ENCODE peak calls at places on chromosome 7, in ten cellular contexts. One of them, this sample, is unnamed.

GRCh38 chr7:149855368-149856305 is 17.5 kb downstream of the ZNF862 start:
- DNase-seq in AG09309: peak
- DNase-seq in activated naive CD8-positive, alpha-beta T cell treated with anti-CD3 and anti-CD28 coated beads, Interleukin-2, amount 50 U/mL, for 24 hours: no peak
- DNase-seq in H7: peak
- DNase-seq in stimulated activated CD8-positive, alpha-beta memory T cell treated with anti-CD3 and anti-CD28 coated beads, Interleukin-15, amount 100 ng/mL, for 48 hours: no peak
- DNase-seq in neural crest cell: no peak
- DNase-seq in activated T-cell treated with anti-CD3 and anti-CD28 coated beads, Interleukin-2, amount 50 U/mL, for 48 hours: no peak
- DNase-seq in tibial artery: no peak
- DNase-seq in small intestine: no peak
- DNase-seq in mesendoderm: peak
- DNase-seq in this sample: no peak

GRCh38 chr7:123929620-123930019 is 4.6 kb downstream of the SPAM1 start:
- DNase-seq in H7: peak
- DNase-seq in tibial artery: no peak
- DNase-seq in activated T-cell treated with anti-CD3 and anti-CD28 coated beads, Interleukin-2, amount 50 U/mL, for 48 hours: no peak
- DNase-seq in AG09309: no peak
- DNase-seq in small intestine: no peak
- DNase-seq in stimulated activated CD8-positive, alpha-beta memory T cell treated with anti-CD3 and anti-CD28 coated beads, Interleukin-15, amount 100 ng/mL, for 48 hours: no peak
- DNase-seq in activated naive CD8-positive, alpha-beta T cell treated with anti-CD3 and anti-CD28 coated beads, Interleukin-2, amount 50 U/mL, for 24 hours: no peak
- DNase-seq in mesendoderm: peak
- DNase-seq in neural crest cell: no peak
- DNase-seq in this sample: no peak

GRCh38 chr7:98559958-98560357 is 57.1 kb upstream of the NPTX2 start:
- DNase-seq in AG09309: no peak
- DNase-seq in neural crest cell: no peak
- DNase-seq in small intestine: no peak
- DNase-seq in mesendoderm: peak
- DNase-seq in activated naive CD8-positive, alpha-beta T cell treated with anti-CD3 and anti-CD28 coated beads, Interleukin-2, amount 50 U/mL, for 24 hours: no peak
- DNase-seq in H7: peak
- DNase-seq in tibial artery: no peak
- DNase-seq in stimulated activated CD8-positive, alpha-beta memory T cell treated with anti-CD3 and anti-CD28 coated beads, Interleukin-15, amount 100 ng/mL, for 48 hours: no peak
- DNase-seq in activated T-cell treated with anti-CD3 and anti-CD28 coated beads, Interleukin-2, amount 50 U/mL, for 48 hours: no peak
- DNase-seq in this sample: no peak

GRCh38 chr7:129644634-129645230 is 33.2 kb downstream of the NRF1 start:
- DNase-seq in activated T-cell treated with anti-CD3 and anti-CD28 coated beads, Interleukin-2, amount 50 U/mL, for 48 hours: no peak
- DNase-seq in H7: no peak
- DNase-seq in small intestine: peak
- DNase-seq in stimulated activated CD8-positive, alpha-beta memory T cell treated with anti-CD3 and anti-CD28 coated beads, Interleukin-15, amount 100 ng/mL, for 48 hours: no peak
- DNase-seq in AG09309: no peak
- DNase-seq in mesendoderm: no peak
- DNase-seq in activated naive CD8-positive, alpha-beta T cell treated with anti-CD3 and anti-CD28 coated beads, Interleukin-2, amount 50 U/mL, for 24 hours: no peak
- DNase-seq in tibial artery: no peak
- DNase-seq in neural crest cell: no peak
- DNase-seq in this sample: no peak

GRCh38 chr7:129875745-129876411 is 76.9 kb downstream of the UBE2H start:
- DNase-seq in stimulated activated CD8-positive, alpha-beta memory T cell treated with anti-CD3 and anti-CD28 coated beads, Interleukin-15, amount 100 ng/mL, for 48 hours: no peak
- DNase-seq in activated naive CD8-positive, alpha-beta T cell treated with anti-CD3 and anti-CD28 coated beads, Interleukin-2, amount 50 U/mL, for 24 hours: no peak
- DNase-seq in activated T-cell treated with anti-CD3 and anti-CD28 coated beads, Interleukin-2, amount 50 U/mL, for 48 hours: no peak
- DNase-seq in tibial artery: no peak
- DNase-seq in mesendoderm: peak
- DNase-seq in neural crest cell: no peak
- DNase-seq in H7: no peak
- DNase-seq in small intestine: no peak
- DNase-seq in AG09309: no peak
- DNase-seq in this sample: no peak

GRCh38 chr7:143408686-143409551 is at the start of gene EPHA1:
- DNase-seq in small intestine: peak
- DNase-seq in activated naive CD8-positive, alpha-beta T cell treated with anti-CD3 and anti-CD28 coated beads, Interleukin-2, amount 50 U/mL, for 24 hours: peak
- DNase-seq in AG09309: no peak
- DNase-seq in stimulated activated CD8-positive, alpha-beta memory T cell treated with anti-CD3 and anti-CD28 coated beads, Interleukin-15, amount 100 ng/mL, for 48 hours: peak
- DNase-seq in activated T-cell treated with anti-CD3 and anti-CD28 coated beads, Interleukin-2, amount 50 U/mL, for 48 hours: peak
- DNase-seq in tibial artery: no peak
- DNase-seq in mesendoderm: peak
- DNase-seq in neural crest cell: no peak
- DNase-seq in H7: peak
- DNase-seq in this sample: no peak

GRCh38 chr7:114988755-114989154 is 66.9 kb downstream of the MDFIC start:
- DNase-seq in activated naive CD8-positive, alpha-beta T cell treated with anti-CD3 and anti-CD28 coated beads, Interleukin-2, amount 50 U/mL, for 24 hours: no peak
- DNase-seq in small intestine: no peak
- DNase-seq in stimulated activated CD8-positive, alpha-beta memory T cell treated with anti-CD3 and anti-CD28 coated beads, Interleukin-15, amount 100 ng/mL, for 48 hours: no peak
- DNase-seq in AG09309: peak
- DNase-seq in H7: no peak
- DNase-seq in neural crest cell: no peak
- DNase-seq in mesendoderm: no peak
- DNase-seq in tibial artery: no peak
- DNase-seq in activated T-cell treated with anti-CD3 and anti-CD28 coated beads, Interleukin-2, amount 50 U/mL, for 48 hours: no peak
- DNase-seq in this sample: no peak

GRCh38 chr7:47361746-47362215 is 220.1 kb downstream of the TNS3 start:
- DNase-seq in tibial artery: no peak
- DNase-seq in small intestine: no peak
- DNase-seq in neural crest cell: no peak
- DNase-seq in AG09309: peak
- DNase-seq in mesendoderm: no peak
- DNase-seq in activated T-cell treated with anti-CD3 and anti-CD28 coated beads, Interleukin-2, amount 50 U/mL, for 48 hours: peak
- DNase-seq in H7: no peak
- DNase-seq in activated naive CD8-positive, alpha-beta T cell treated with anti-CD3 and anti-CD28 coated beads, Interleukin-2, amount 50 U/mL, for 24 hours: peak
- DNase-seq in stimulated activated CD8-positive, alpha-beta memory T cell treated with anti-CD3 and anti-CD28 coated beads, Interleukin-15, amount 100 ng/mL, for 48 hours: peak
- DNase-seq in this sample: peak

GRCh38 chr7:4612939-4613841 is 68.9 kb upstream of the FOXK1 start:
- DNase-seq in activated naive CD8-positive, alpha-beta T cell treated with anti-CD3 and anti-CD28 coated beads, Interleukin-2, amount 50 U/mL, for 24 hours: peak
- DNase-seq in tibial artery: no peak
- DNase-seq in stimulated activated CD8-positive, alpha-beta memory T cell treated with anti-CD3 and anti-CD28 coated beads, Interleukin-15, amount 100 ng/mL, for 48 hours: no peak
- DNase-seq in activated T-cell treated with anti-CD3 and anti-CD28 coated beads, Interleukin-2, amount 50 U/mL, for 48 hours: no peak
- DNase-seq in mesendoderm: peak
- DNase-seq in neural crest cell: no peak
- DNase-seq in AG09309: no peak
- DNase-seq in H7: peak
- DNase-seq in small intestine: no peak
- DNase-seq in this sample: no peak

GRCh38 chr7:73707045-73707631 is 12.3 kb downstream of the STX1A start:
- DNase-seq in tibial artery: no peak
- DNase-seq in neural crest cell: no peak
- DNase-seq in mesendoderm: no peak
- DNase-seq in activated naive CD8-positive, alpha-beta T cell treated with anti-CD3 and anti-CD28 coated beads, Interleukin-2, amount 50 U/mL, for 24 hours: no peak
- DNase-seq in activated T-cell treated with anti-CD3 and anti-CD28 coated beads, Interleukin-2, amount 50 U/mL, for 48 hours: no peak
- DNase-seq in AG09309: no peak
- DNase-seq in H7: peak
- DNase-seq in stimulated activated CD8-positive, alpha-beta memory T cell treated with anti-CD3 and anti-CD28 coated beads, Interleukin-15, amount 100 ng/mL, for 48 hours: no peak
- DNase-seq in small intestine: peak
- DNase-seq in this sample: no peak

GRCh38 chr7:108055541-108056135 is 52.7 kb upstream of the LAMB1 start:
- DNase-seq in activated T-cell treated with anti-CD3 and anti-CD28 coated beads, Interleukin-2, amount 50 U/mL, for 48 hours: no peak
- DNase-seq in neural crest cell: no peak
- DNase-seq in stimulated activated CD8-positive, alpha-beta memory T cell treated with anti-CD3 and anti-CD28 coated beads, Interleukin-15, amount 100 ng/mL, for 48 hours: no peak
- DNase-seq in activated naive CD8-positive, alpha-beta T cell treated with anti-CD3 and anti-CD28 coated beads, Interleukin-2, amount 50 U/mL, for 24 hours: no peak
- DNase-seq in H7: no peak
- DNase-seq in AG09309: no peak
- DNase-seq in small intestine: no peak
- DNase-seq in mesendoderm: no peak
- DNase-seq in tibial artery: no peak
- DNase-seq in this sample: no peak